ENCODE peak calls at places on chromosomes 12 and 14, in six cellular contexts. J, Z, W, I, K and R are unnamed samples.
A peak's percentile ranks its signal among the peaks of the same experiment; 100 is the strongest.

GRCh38 chr12:32052300-32052691 is 54.4 kb upstream of the BICD1 start:
- DNase-seq in I (no peak), W (no peak), K (no peak), Z (no peak), J (no peak), R (no peak)

GRCh38 chr12:58803893-58804292 is 116.4 kb downstream of the LRIG3 start:
- DNase-seq in K (no peak), W (no peak), J (no peak), Z (peak; percentile 94), I (peak; percentile 87), R (no peak)

GRCh38 chr12:54251667-54252284 is 28.1 kb downstream of the CBX5 start:
- DNase-seq in W (no peak), I (peak; percentile 71), J (no peak), K (no peak), Z (peak; percentile 60), R (peak; percentile 9)

GRCh38 chr14:97878727-97879126 is 1081.5 kb downstream of the VRK1 start:
- DNase-seq in W (no peak), J (no peak), Z (no peak), K (no peak), I (no peak), R (no peak)

GRCh38 chr14:22598896-22599244 is 770 bp downstream of the ABHD4 start:
- DNase-seq in W (no peak), J (no peak), K (no peak), Z (peak; percentile 71), I (peak; percentile 78), R (peak; percentile 48)

GRCh38 chr12:64418209-64418608 is 14.0 kb downstream of the XPOT start:
- DNase-seq in J (no peak), I (no peak), W (no peak), Z (no peak), K (no peak), R (no peak)

GRCh38 chr12:25051583-25052190 is 102.8 kb upstream of the BCAT1 start:
- DNase-seq in I (no peak), Z (no peak), W (no peak), K (no peak), J (no peak), R (no peak)

GRCh38 chr12:8661016-8661415 is 1.6 kb downstream of the MFAP5 start:
- DNase-seq in W (no peak), Z (no peak), J (no peak), K (no peak), I (no peak), R (peak; percentile 84)

GRCh38 chr14:51677276-51677675 is 25.6 kb downstream of the FRMD6 start:
- DNase-seq in Z (peak; percentile 63), K (no peak), I (peak; percentile 45), W (no peak), J (no peak), R (no peak)

GRCh38 chr12:63826002-63826585 is 18.4 kb upstream of the SRGAP1 start:
- DNase-seq in Z (peak; percentile 82), I (peak; percentile 75), J (peak; percentile 29), K (no peak), W (no peak), R (peak; percentile 84)

GRCh38 chr14:92368001-92368400 is 45.0 kb downstream of the SLC24A4 start:
- DNase-seq in W (no peak), K (no peak), J (no peak), Z (no peak), I (no peak), R (no peak)

GRCh38 chr14:77870646-77871045 is 70.7 kb downstream of the ADCK1 start:
- DNase-seq in Z (no peak), J (no peak), I (no peak), K (no peak), W (no peak), R (no peak)

GRCh38 chr14:51750542-51750941 is 98.8 kb downstream of the FRMD6 start:
- DNase-seq in K (peak; percentile 43), W (peak; percentile 66), I (no peak), Z (no peak), J (no peak), R (no peak)

GRCh38 chr14:105294142-105294597 is 6.6 kb downstream of the BRF1 start:
- DNase-seq in Z (peak; percentile 50), J (no peak), I (peak; percentile 70), K (no peak), W (no peak), R (no peak)

GRCh38 chr12:62878211-62878610 is 56.7 kb downstream of the PPM1H start:
- DNase-seq in J (no peak), W (no peak), Z (no peak), K (no peak), I (no peak), R (no peak)

GRCh38 chr12:67498981-67499380 is 149.6 kb upstream of the DYRK2 start:
- DNase-seq in K (no peak), Z (no peak), I (no peak), W (no peak), J (no peak), R (no peak)
- H3K23ac ChIP-seq in K (no peak overlapping the region), Z (no peak overlapping the region), I (no peak overlapping the region), W (no peak overlapping the region), J (no peak overlapping the region), R (no peak overlapping the region)

GRCh38 chr12:51033048-51033447 is 6.9 kb upstream of the SLC11A2 start:
- DNase-seq in J (no peak), K (no peak), Z (no peak), I (no peak), W (no peak), R (no peak)

GRCh38 chr12:51033457-51034089 is 7.4 kb upstream of the SLC11A2 start:
- DNase-seq in W (no peak), Z (no peak), K (no peak), J (no peak), I (no peak), R (no peak)

DNA sequence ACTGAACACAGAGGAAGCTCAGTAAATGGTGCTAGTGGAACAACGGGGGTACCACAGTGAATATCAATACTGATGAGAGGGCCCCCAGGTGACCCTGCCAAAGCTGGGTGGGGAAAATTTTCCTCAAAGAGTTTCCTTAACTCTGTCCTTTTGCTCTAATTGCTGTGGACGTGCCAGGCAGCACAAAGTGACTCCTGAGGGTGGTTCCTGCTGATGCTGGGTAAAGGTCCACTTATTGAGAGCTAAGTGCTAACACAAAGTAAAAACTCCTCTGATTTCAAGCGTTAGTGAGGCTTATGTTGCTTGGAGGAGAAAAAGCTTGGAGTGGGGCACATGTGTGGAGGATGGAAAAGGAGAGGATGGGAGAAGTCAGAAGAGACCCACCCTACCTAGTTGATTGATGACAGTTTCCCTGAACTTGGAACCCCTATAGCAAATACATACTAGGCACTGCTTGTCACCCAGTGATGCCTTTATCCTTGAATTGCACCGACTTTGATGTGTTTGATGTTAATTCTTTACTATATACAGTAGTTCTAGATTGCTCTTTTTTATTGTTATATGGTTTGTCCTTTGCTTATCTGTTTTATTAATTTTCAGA is 10.1 kb upstream of the SLC11A2 start:
- DNase-seq in K (no peak), W (no peak), I (no peak), J (no peak), Z (no peak), R (no peak)
- H3K14ac ChIP-seq in K (no peak overlapping the region), W (no peak overlapping the region), I (no peak overlapping the region), J (no peak overlapping the region), Z (no peak overlapping the region), R (no peak overlapping the region)

DNA sequence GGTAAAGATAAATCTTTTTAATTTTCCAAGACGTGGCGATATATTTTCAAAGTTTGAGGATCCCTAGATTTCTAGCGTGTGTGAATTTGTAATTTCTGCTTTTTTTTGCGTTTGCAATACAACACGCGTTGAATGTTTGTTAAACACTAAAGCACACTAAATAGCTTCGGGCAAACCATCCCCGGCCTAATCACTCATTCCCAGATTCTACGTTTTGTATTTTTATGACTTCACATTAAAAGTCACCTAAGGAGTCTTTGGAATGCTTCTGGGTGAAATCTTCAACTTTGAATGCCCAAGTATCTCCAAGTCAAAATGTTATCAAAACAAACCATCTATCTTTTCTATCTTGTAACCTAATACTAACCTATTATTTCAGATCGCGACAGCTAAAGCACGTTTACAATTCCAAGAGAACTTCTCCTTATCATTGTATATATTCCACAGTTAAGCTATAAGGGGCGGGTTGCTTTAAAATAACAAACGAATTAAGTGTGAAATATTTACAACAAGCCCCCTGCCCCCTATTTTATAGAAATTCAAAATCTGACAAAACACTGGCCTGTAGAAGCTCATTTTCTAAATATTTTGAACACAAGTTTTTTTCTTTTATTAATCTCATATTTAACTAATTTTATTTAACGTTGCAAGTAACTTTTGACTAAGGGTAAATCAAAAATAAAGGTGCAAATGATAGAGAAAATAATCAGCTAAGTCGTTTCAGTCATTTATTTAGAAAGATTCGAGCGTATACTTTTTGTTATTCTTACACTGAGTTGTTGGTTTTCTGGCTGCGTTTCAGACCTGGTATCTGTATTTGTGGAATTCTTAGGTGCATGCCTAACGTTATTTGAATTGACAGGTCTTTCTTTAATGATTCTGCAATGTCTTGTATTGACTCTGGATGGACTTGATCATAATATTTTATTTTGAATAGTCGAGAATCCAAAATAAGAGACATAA is 1.2 kb downstream of the ALX1 start:
- DNase-seq in I (peak; percentile 33), Z (no peak), K (no peak), W (no peak), J (peak; percentile 9), R (no peak)
- H3K4me2 ChIP-seq in I (peak overlapping the region; percentile 67), Z (peak overlapping the region; percentile 99), K (peak overlapping the region; percentile 88), W (peak overlapping the region; percentile 87), J (peak overlapping the region; percentile 43), R (peak overlapping the region; percentile 81)

GRCh38 chr14:95660550-95661515 is 25.4 kb upstream of the TCL1B start:
- DNase-seq in K (no peak), W (no peak), Z (no peak), I (no peak), J (no peak), R (no peak)
- H3K23ac ChIP-seq in K (no peak overlapping the region), W (no peak overlapping the region), Z (no peak overlapping the region), I (no peak overlapping the region), J (no peak overlapping the region), R (no peak overlapping the region)

GRCh38 chr14:42872775-42873174 is 1266.1 kb downstream of the LRFN5 start:
- DNase-seq in Z (no peak), W (no peak), K (no peak), J (no peak), I (no peak), R (no peak)

DNA sequence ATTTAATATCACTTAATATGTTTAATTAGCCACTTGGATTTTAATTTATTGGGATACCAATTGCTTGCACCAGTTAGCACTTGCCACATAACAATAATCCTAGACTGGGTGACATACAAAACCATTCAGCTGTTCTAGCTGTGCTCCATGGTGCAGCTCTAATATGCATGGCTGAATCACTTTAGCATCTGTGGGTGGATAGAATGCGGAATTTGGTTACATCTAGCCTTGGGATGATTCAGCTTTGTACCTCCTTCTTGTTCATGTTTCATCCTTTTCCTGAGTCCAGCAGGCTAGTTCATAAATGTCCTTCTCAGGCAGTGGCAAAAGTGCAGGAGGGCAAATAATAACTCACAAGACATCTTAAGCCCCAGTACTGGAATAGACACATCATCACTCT is 1263.0 kb downstream of the LRFN5 start:
- DNase-seq in I (no peak), K (no peak), J (no peak), W (no peak), Z (peak; percentile 86), R (no peak)
- H3K14ac ChIP-seq in I (no peak overlapping the region), K (no peak overlapping the region), J (no peak overlapping the region), W (no peak overlapping the region), Z (no peak overlapping the region), R (no peak overlapping the region)